ENCODE peak calls at places on chromosomes 7 and 10, in nine cellular contexts. One of them, this sample, is unnamed.

GRCh38 chr10:102230861-102231356 is 4.8 kb downstream of the ELOVL3 start:
- DNase-seq in RWPE2: no peak
- DNase-seq in GM23338: peak; percentile 87
- DNase-seq in GM12865: peak; percentile 54
- DNase-seq in CD8-positive, alpha-beta T cell: peak; percentile 34
- DNase-seq in cardiac fibroblast: peak; percentile 28
- DNase-seq in osteocyte: no peak
- DNase-seq in type B pancreatic cell: no peak
- DNase-seq in Panc1: no peak
- DNase-seq in this sample: peak; percentile 58

GRCh38 chr10:1638889-1639418 is 98.4 kb downstream of the ADARB2 start:
- DNase-seq in GM12865: no peak
- DNase-seq in GM23338: no peak
- DNase-seq in type B pancreatic cell: no peak
- DNase-seq in CD8-positive, alpha-beta T cell: no peak
- DNase-seq in osteocyte: peak; percentile 72
- DNase-seq in Panc1: no peak
- DNase-seq in RWPE2: no peak
- DNase-seq in cardiac fibroblast: peak; percentile 0
- DNase-seq in this sample: no peak

GRCh38 chr10:96287392-96288105 is 16.2 kb upstream of the BLNK start:
- DNase-seq in RWPE2: no peak
- DNase-seq in CD8-positive, alpha-beta T cell: no peak
- DNase-seq in Panc1: no peak
- DNase-seq in type B pancreatic cell: no peak
- DNase-seq in GM12865: peak; percentile 92
- DNase-seq in GM23338: no peak
- DNase-seq in cardiac fibroblast: peak; percentile 2
- DNase-seq in osteocyte: no peak
- DNase-seq in this sample: peak; percentile 46

GRCh38 chr7:151607464-151607867 is 87.8 kb upstream of the RHEB start:
- DNase-seq in GM23338: no peak
- DNase-seq in cardiac fibroblast: peak; percentile 34
- DNase-seq in osteocyte: no peak
- DNase-seq in Panc1: no peak
- DNase-seq in RWPE2: no peak
- DNase-seq in type B pancreatic cell: no peak
- DNase-seq in GM12865: no peak
- DNase-seq in CD8-positive, alpha-beta T cell: no peak
- DNase-seq in this sample: no peak

GRCh38 chr10:121112618-121113384 is 261.6 kb downstream of the WDR11 start:
- DNase-seq in GM23338: peak; percentile 49
- DNase-seq in CD8-positive, alpha-beta T cell: no peak
- DNase-seq in RWPE2: no peak
- DNase-seq in GM12865: no peak
- DNase-seq in type B pancreatic cell: no peak
- DNase-seq in cardiac fibroblast: no peak
- DNase-seq in Panc1: no peak
- DNase-seq in osteocyte: no peak
- DNase-seq in this sample: no peak

GRCh38 chr7:101315336-101315735 is 6.3 kb downstream of the IFT22 start:
- DNase-seq in GM23338: peak; percentile 86
- DNase-seq in type B pancreatic cell: no peak
- DNase-seq in GM12865: peak; percentile 78
- DNase-seq in osteocyte: no peak
- DNase-seq in Panc1: no peak
- DNase-seq in cardiac fibroblast: peak; percentile 75
- DNase-seq in RWPE2: no peak
- DNase-seq in CD8-positive, alpha-beta T cell: peak; percentile 18
- DNase-seq in this sample: peak; percentile 61

GRCh38 chr7:1571261-1571650 is 1.4 kb upstream of the PSMG3 start:
- DNase-seq in CD8-positive, alpha-beta T cell: no peak
- DNase-seq in Panc1: no peak
- DNase-seq in GM23338: no peak
- DNase-seq in osteocyte: no peak
- DNase-seq in type B pancreatic cell: no peak
- DNase-seq in cardiac fibroblast: peak; percentile 91
- DNase-seq in GM12865: no peak
- DNase-seq in RWPE2: no peak
- DNase-seq in this sample: no peak

GRCh38 chr10:30437039-30437781 is 3.2 kb downstream of the MAP3K8 start:
- DNase-seq in RWPE2: no peak
- DNase-seq in CD8-positive, alpha-beta T cell: no peak
- DNase-seq in osteocyte: no peak
- DNase-seq in Panc1: no peak
- DNase-seq in cardiac fibroblast: peak; percentile 73
- DNase-seq in GM23338: no peak
- DNase-seq in type B pancreatic cell: no peak
- DNase-seq in GM12865: peak; percentile 61
- DNase-seq in this sample: no peak

GRCh38 chr7:13538669-13539068 is 450.8 kb downstream of the ETV1 start:
- DNase-seq in RWPE2: no peak
- DNase-seq in Panc1: no peak
- DNase-seq in CD8-positive, alpha-beta T cell: no peak
- DNase-seq in cardiac fibroblast: peak; percentile 69
- DNase-seq in type B pancreatic cell: no peak
- DNase-seq in osteocyte: no peak
- DNase-seq in GM12865: no peak
- DNase-seq in GM23338: no peak
- DNase-seq in this sample: no peak

GRCh38 chr7:12941512-12941911 is 254.1 kb downstream of the ARL4A start:
- DNase-seq in CD8-positive, alpha-beta T cell: no peak
- DNase-seq in GM12865: no peak
- DNase-seq in type B pancreatic cell: no peak
- DNase-seq in Panc1: no peak
- DNase-seq in GM23338: no peak
- DNase-seq in osteocyte: no peak
- DNase-seq in RWPE2: no peak
- DNase-seq in cardiac fibroblast: no peak
- DNase-seq in this sample: no peak

GRCh38 chr10:588246-589165 is 101.0 kb downstream of the DIP2C start:
- DNase-seq in type B pancreatic cell: no peak
- DNase-seq in GM23338: no peak
- DNase-seq in GM12865: no peak
- DNase-seq in CD8-positive, alpha-beta T cell: no peak
- DNase-seq in RWPE2: no peak
- DNase-seq in Panc1: no peak
- DNase-seq in cardiac fibroblast: peak; percentile 76
- DNase-seq in osteocyte: no peak
- DNase-seq in this sample: no peak

GRCh38 chr10:73182568-73182967 is 14.6 kb downstream of the FAM149B1 start:
- DNase-seq in osteocyte: no peak
- DNase-seq in CD8-positive, alpha-beta T cell: no peak
- DNase-seq in cardiac fibroblast: peak; percentile 22
- DNase-seq in type B pancreatic cell: no peak
- DNase-seq in RWPE2: no peak
- DNase-seq in GM23338: no peak
- DNase-seq in Panc1: no peak
- DNase-seq in GM12865: no peak
- DNase-seq in this sample: no peak

GRCh38 chr7:80634505-80634904 is 3.9 kb upstream of the CD36 start:
- DNase-seq in CD8-positive, alpha-beta T cell: no peak
- DNase-seq in RWPE2: no peak
- DNase-seq in type B pancreatic cell: no peak
- DNase-seq in GM12865: no peak
- DNase-seq in cardiac fibroblast: peak; percentile 91
- DNase-seq in osteocyte: no peak
- DNase-seq in Panc1: peak; percentile 38
- DNase-seq in GM23338: no peak
- DNase-seq in this sample: no peak

GRCh38 chr7:39614299-39614698 is 9.1 kb upstream of the RALA start:
- DNase-seq in cardiac fibroblast: peak; percentile 43
- DNase-seq in GM12865: no peak
- DNase-seq in type B pancreatic cell: no peak
- DNase-seq in CD8-positive, alpha-beta T cell: no peak
- DNase-seq in RWPE2: no peak
- DNase-seq in GM23338: no peak
- DNase-seq in Panc1: no peak
- DNase-seq in osteocyte: no peak
- DNase-seq in this sample: no peak

GRCh38 chr7:91266067-91266930 is 2.1 kb downstream of the FZD1 start:
- DNase-seq in cardiac fibroblast: no peak
- DNase-seq in GM12865: peak; percentile 10
- DNase-seq in CD8-positive, alpha-beta T cell: no peak
- DNase-seq in GM23338: peak; percentile 45
- DNase-seq in osteocyte: no peak
- DNase-seq in Panc1: no peak
- DNase-seq in RWPE2: no peak
- DNase-seq in type B pancreatic cell: no peak
- DNase-seq in this sample: no peak

GRCh38 chr7:91264924-91265681 is 870 bp downstream of the FZD1 start:
- DNase-seq in cardiac fibroblast: peak; percentile 76
- DNase-seq in GM23338: peak; percentile 56
- DNase-seq in CD8-positive, alpha-beta T cell: no peak
- DNase-seq in Panc1: no peak
- DNase-seq in type B pancreatic cell: peak; percentile 77
- DNase-seq in osteocyte: no peak
- DNase-seq in RWPE2: peak; percentile 67
- DNase-seq in GM12865: peak; percentile 85
- DNase-seq in this sample: peak; percentile 42

GRCh38 chr7:91265693-91266066 is 1.4 kb downstream of the FZD1 start:
- DNase-seq in osteocyte: no peak
- DNase-seq in RWPE2: no peak
- DNase-seq in cardiac fibroblast: no peak
- DNase-seq in Panc1: no peak
- DNase-seq in GM12865: peak; percentile 35
- DNase-seq in type B pancreatic cell: no peak
- DNase-seq in GM23338: peak; percentile 36
- DNase-seq in CD8-positive, alpha-beta T cell: no peak
- DNase-seq in this sample: no peak

GRCh38 chr7:91263359-91264082 is 712 bp upstream of the FZD1 start:
- DNase-seq in GM12865: peak; percentile 41
- DNase-seq in CD8-positive, alpha-beta T cell: no peak
- DNase-seq in cardiac fibroblast: no peak
- DNase-seq in osteocyte: no peak
- DNase-seq in GM23338: peak; percentile 62
- DNase-seq in RWPE2: no peak
- DNase-seq in Panc1: no peak
- DNase-seq in type B pancreatic cell: no peak
- DNase-seq in this sample: no peak

GRCh38 chr7:91264083-91264923 is at the start of gene FZD1:
- DNase-seq in RWPE2: peak; percentile 96
- DNase-seq in cardiac fibroblast: peak; percentile 98
- DNase-seq in Panc1: peak; percentile 85
- DNase-seq in CD8-positive, alpha-beta T cell: no peak
- DNase-seq in osteocyte: peak; percentile 99
- DNase-seq in GM12865: peak; percentile 97
- DNase-seq in GM23338: peak; percentile 98
- DNase-seq in type B pancreatic cell: peak; percentile 98
- DNase-seq in this sample: peak; percentile 87
- TF ChIP-seq CTCF in RWPE2: no peak
- TF ChIP-seq CTCF in cardiac fibroblast: no peak
- TF ChIP-seq CTCF in Panc1: no peak
- TF ChIP-seq CTCF in CD8-positive, alpha-beta T cell: no peak
- TF ChIP-seq CTCF in osteocyte: no peak
- TF ChIP-seq CTCF in GM12865: no peak
- TF ChIP-seq CTCF in GM23338: no peak
- TF ChIP-seq CTCF in type B pancreatic cell: peak; percentile 36
- TF ChIP-seq CTCF in this sample: no peak

GRCh38 chr7:47619806-47620205 is 37.9 kb upstream of the TNS3 start:
- DNase-seq in CD8-positive, alpha-beta T cell: no peak
- DNase-seq in GM23338: no peak
- DNase-seq in Panc1: no peak
- DNase-seq in type B pancreatic cell: no peak
- DNase-seq in osteocyte: no peak
- DNase-seq in RWPE2: no peak
- DNase-seq in cardiac fibroblast: no peak
- DNase-seq in GM12865: no peak
- DNase-seq in this sample: no peak

GRCh38 chr7:47621347-47621746 is 39.4 kb upstream of the TNS3 start:
- DNase-seq in RWPE2: no peak
- DNase-seq in type B pancreatic cell: no peak
- DNase-seq in CD8-positive, alpha-beta T cell: no peak
- DNase-seq in Panc1: no peak
- DNase-seq in GM23338: no peak
- DNase-seq in cardiac fibroblast: no peak
- DNase-seq in GM12865: no peak
- DNase-seq in osteocyte: no peak
- DNase-seq in this sample: no peak

GRCh38 chr7:47614450-47614849 is 32.5 kb upstream of the TNS3 start:
- DNase-seq in osteocyte: no peak
- DNase-seq in GM12865: no peak
- DNase-seq in CD8-positive, alpha-beta T cell: no peak
- DNase-seq in cardiac fibroblast: no peak
- DNase-seq in Panc1: no peak
- DNase-seq in GM23338: no peak
- DNase-seq in RWPE2: no peak
- DNase-seq in type B pancreatic cell: no peak
- DNase-seq in this sample: no peak

GRCh38 chr7:47621985-47622561 is 40.2 kb upstream of the TNS3 start:
- DNase-seq in type B pancreatic cell: no peak
- DNase-seq in osteocyte: no peak
- DNase-seq in GM23338: no peak
- DNase-seq in GM12865: no peak
- DNase-seq in cardiac fibroblast: no peak
- DNase-seq in RWPE2: no peak
- DNase-seq in CD8-positive, alpha-beta T cell: no peak
- DNase-seq in Panc1: no peak
- DNase-seq in this sample: no peak

GRCh38 chr7:47617131-47617530 is 35.2 kb upstream of the TNS3 start:
- DNase-seq in Panc1: no peak
- DNase-seq in type B pancreatic cell: no peak
- DNase-seq in osteocyte: no peak
- DNase-seq in RWPE2: no peak
- DNase-seq in cardiac fibroblast: no peak
- DNase-seq in CD8-positive, alpha-beta T cell: no peak
- DNase-seq in GM23338: no peak
- DNase-seq in GM12865: no peak
- DNase-seq in this sample: no peak
- TF ChIP-seq CTCF in Panc1: no peak
- TF ChIP-seq CTCF in type B pancreatic cell: no peak
- TF ChIP-seq CTCF in osteocyte: no peak
- TF ChIP-seq CTCF in RWPE2: no peak
- TF ChIP-seq CTCF in cardiac fibroblast: no peak
- TF ChIP-seq CTCF in CD8-positive, alpha-beta T cell: no peak
- TF ChIP-seq CTCF in GM23338: no peak
- TF ChIP-seq CTCF in GM12865: no peak
- TF ChIP-seq CTCF in this sample: no peak

GRCh38 chr7:44068054-44068453 is 2.7 kb upstream of the PGAM2 start:
- DNase-seq in CD8-positive, alpha-beta T cell: no peak
- DNase-seq in RWPE2: peak; percentile 30
- DNase-seq in osteocyte: no peak
- DNase-seq in GM12865: no peak
- DNase-seq in type B pancreatic cell: no peak
- DNase-seq in Panc1: no peak
- DNase-seq in cardiac fibroblast: no peak
- DNase-seq in GM23338: no peak
- DNase-seq in this sample: no peak
- TF ChIP-seq CTCF in CD8-positive, alpha-beta T cell: no peak
- TF ChIP-seq CTCF in RWPE2: no peak
- TF ChIP-seq CTCF in osteocyte: no peak
- TF ChIP-seq CTCF in GM12865: no peak
- TF ChIP-seq CTCF in type B pancreatic cell: no peak
- TF ChIP-seq CTCF in Panc1: no peak
- TF ChIP-seq CTCF in cardiac fibroblast: no peak
- TF ChIP-seq CTCF in GM23338: no peak
- TF ChIP-seq CTCF in this sample: no peak

DNA sequence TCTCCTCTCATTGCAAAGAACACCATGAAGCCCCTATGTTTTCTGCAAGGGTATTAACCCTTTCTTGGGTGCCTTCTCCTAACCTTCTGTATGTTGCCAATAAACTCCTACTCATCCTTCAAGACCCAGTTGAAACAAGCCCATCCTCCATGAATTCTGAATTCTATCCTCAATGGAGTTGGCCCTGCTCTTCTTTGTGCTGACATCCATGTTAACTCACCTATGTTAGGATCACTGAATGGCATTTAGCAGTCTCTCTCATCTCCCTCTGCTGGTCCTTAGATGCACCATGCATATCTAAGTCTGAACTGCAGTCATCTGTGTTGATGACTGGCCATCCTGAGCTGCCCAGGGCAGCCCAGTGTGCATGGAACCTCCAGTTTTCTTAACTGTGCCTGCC is 129.8 kb downstream of the BUB3 start:
- DNase-seq in GM12865: no peak
- DNase-seq in CD8-positive, alpha-beta T cell: no peak
- DNase-seq in Panc1: no peak
- DNase-seq in RWPE2: no peak
- DNase-seq in GM23338: peak; percentile 33
- DNase-seq in cardiac fibroblast: no peak
- DNase-seq in osteocyte: no peak
- DNase-seq in type B pancreatic cell: no peak
- DNase-seq in this sample: no peak
- TF ChIP-seq CTCF in GM12865: peak; percentile 1
- TF ChIP-seq CTCF in CD8-positive, alpha-beta T cell: no peak
- TF ChIP-seq CTCF in Panc1: peak; percentile 52
- TF ChIP-seq CTCF in RWPE2: no peak
- TF ChIP-seq CTCF in GM23338: peak; percentile 27
- TF ChIP-seq CTCF in cardiac fibroblast: no peak
- TF ChIP-seq CTCF in osteocyte: no peak
- TF ChIP-seq CTCF in type B pancreatic cell: peak; percentile 32
- TF ChIP-seq CTCF in this sample: peak; percentile 3

This sample was measured in GM10248.